ENCODE peak calls at places on chromosomes 4 and X, in four cellular contexts. K is sigmoid colon, M is HCT116, N is upper lobe of left lung. G is an unnamed sample.

GRCh38 chr4:131366724-131367123 is 1782.4 kb upstream of the PCDH10 start:
- DNase-seq in K (no peak), M (no peak), N (no peak), G (no peak)

GRCh38 chr4:17478073-17478472 is 33.8 kb downstream of the QDPR start:
- DNase-seq in K (no peak), M (no peak), N (no peak), G (no peak)

GRCh38 chr4:175443547-175443946 is 368.5 kb downstream of the GPM6A start:
- DNase-seq in K (no peak), M (no peak), N (no peak), G (no peak)

GRCh38 chr4:56512166-56512565 is 6.6 kb downstream of the ARL9 start:
- DNase-seq in K (no peak), M (no peak), N (no peak), G (no peak)

GRCh38 chrX:119145241-119145653 is 17.6 kb upstream of the KIAA1210 start:
- DNase-seq in K (no peak), M (peak), N (no peak), G (peak)

GRCh38 chr4:71380721-71381120 is 41.9 kb downstream of the SLC4A4 start:
- DNase-seq in K (no peak), M (no peak), N (no peak), G (no peak)

GRCh38 chr4:2054217-2054616 is 4.9 kb upstream of the NAT8L start:
- DNase-seq in K (no peak), M (no peak), N (no peak), G (no peak)

GRCh38 chrX:19332983-19333382 is 10.7 kb upstream of the PDHA1 start:
- DNase-seq in K (no peak), M (no peak), N (no peak), G (no peak)

GRCh38 chrX:133399411-133399810 is 15.9 kb downstream of the GPC4 start:
- DNase-seq in K (no peak), M (no peak), N (no peak), G (no peak)

DNA sequence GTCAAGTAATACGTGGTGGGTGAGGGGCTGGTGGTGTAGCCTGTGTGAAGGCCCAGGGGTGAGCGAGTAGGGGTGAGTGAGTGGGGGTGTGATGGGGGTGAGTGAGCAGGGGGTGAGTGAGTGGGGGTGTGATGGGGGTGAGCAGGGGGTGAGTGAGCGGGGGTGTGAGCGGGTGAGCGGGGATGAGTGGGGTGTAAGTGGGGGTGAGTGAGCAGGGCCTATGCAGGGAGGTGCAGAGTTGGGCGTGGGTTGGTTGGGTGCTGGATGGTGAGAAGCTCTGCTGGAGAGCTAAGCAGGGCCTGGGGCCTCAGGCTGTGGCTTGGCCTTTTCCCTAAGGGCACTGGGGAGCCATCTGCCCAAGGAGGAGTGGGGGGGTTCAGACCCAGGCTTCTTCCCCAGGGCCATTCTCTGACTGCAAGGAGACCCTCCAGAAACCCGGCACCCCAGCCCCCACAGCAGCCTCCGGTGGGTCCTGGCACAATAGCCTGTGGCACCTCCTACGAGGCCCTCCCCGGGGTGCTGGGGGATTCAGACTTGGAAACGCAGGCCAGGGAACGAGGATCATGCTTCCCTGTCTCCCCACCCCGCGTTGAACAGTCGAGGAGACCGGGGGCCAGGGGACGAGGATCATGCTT is 30.4 kb downstream of the SH3TC1 start:
- DNase-seq in K (no peak), M (no peak), N (peak), G (no peak)
- TF ChIP-seq POLR2A in K (no peak), M (no peak), N (no peak), G (no peak)

GRCh38 chrX:37847733-37848197 is 394 bp upstream of the DYNLT3 start:
- DNase-seq in K (no peak), M (no peak), N (no peak), G (no peak)
- TF ChIP-seq POLR2A in K (no peak), M (no peak), N (no peak), G (no peak)

DNA sequence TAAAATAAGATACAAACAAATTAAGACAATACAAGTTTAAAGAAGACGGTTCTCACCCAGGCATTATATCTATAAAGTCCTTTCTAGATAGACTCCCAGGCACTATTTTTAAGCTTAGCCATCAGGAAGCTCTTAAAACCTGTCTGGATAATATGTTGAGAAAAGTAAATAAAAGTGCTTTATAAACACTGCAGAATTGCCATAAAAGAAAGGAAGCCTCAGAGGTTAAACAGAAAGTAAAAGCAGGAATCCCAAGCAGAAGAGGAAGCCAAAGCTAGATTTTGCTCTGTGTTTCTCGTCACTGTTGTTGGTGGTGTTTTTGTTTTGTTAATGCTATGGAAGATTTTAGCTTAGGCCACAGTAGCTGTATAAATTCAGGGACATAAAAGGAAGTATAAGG is 1267.3 kb downstream of the PCDH19 start:
- DNase-seq in K (no peak), M (no peak), N (no peak), G (no peak)
- TF ChIP-seq POLR2A in K (no peak), M (no peak), N (no peak), G (no peak)

DNA sequence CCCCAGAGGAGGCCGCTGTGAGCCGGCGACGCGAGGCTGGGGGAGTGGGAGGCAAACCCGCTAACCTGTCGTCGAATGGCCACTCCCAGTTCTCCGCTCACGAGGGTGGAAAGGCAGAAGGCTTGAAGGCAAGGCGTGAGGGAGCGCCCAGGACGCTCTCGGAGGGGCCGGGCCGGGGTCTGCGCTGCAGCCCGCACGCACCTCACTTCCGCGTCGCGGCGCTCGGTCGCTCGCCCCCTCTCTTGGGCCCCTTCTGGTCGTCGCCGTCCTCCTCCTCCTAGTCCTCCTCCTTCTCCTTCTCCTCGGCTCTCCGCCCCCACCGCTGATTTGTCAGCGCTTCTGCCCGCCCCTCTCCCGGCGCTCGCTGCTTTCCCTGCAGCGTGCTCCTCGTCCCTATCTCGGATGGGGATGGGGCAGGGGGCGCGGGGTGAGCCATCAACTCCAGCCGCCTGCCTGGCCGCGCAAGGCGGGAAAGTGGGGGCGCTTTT is at the start of gene SNCA:
- DNase-seq in K (peak), M (no peak), N (peak), G (no peak)
- TF ChIP-seq POLR2A in K (no peak), M (no peak), N (peak), G (no peak)

GRCh38 chrX:80806557-80806956 is 3.1 kb downstream of the BRWD3 start:
- DNase-seq in K (no peak), M (no peak), N (no peak), G (no peak)

GRCh38 chrX:80807606-80808159 is 2.0 kb downstream of the BRWD3 start:
- DNase-seq in K (no peak), M (no peak), N (no peak), G (no peak)

GRCh38 chrX:80810365-80810978 is 795 bp upstream of the BRWD3 start:
- DNase-seq in K (no peak), M (no peak), N (no peak), G (no peak)

GRCh38 chrX:80808854-80809493 is 703 bp downstream of the BRWD3 start:
- DNase-seq in K (peak), M (no peak), N (no peak), G (no peak)

DNA sequence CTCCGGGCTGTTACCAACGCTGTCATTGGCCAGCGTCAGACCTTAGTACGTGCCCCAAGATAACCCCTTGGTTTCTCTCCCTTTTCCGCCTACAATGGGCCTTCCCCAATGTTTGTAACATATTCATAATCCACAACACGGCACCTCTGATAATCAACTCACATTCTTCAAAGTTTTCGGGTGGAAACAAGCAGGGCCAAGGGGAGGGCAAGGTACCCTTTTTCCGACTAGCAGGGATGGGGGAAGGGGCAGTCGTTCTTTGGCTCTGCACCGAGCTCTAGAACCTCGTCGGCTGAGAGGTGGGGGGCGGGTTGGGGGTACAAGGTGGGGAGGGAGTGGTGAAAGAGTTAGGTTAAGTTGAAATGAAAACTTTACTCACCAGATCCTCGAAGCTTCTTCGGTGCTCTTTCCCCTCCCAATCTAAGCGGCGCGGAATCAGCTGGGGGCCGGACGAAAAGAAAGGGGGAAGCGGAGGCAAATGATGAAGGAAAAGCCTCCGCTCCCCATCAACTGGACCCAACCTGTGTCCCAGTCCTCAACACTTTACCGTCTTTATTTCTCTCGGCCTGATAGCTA is 1.4 kb downstream of the BRWD3 start:
- DNase-seq in K (peak), M (peak), N (no peak), G (peak)
- TF ChIP-seq POLR2A in K (no peak), M (no peak), N (no peak), G (no peak)

GRCh38 chrX:49184294-49185061 is 1.7 kb downstream of the PRICKLE3 start:
- DNase-seq in K (peak), M (peak), N (peak), G (no peak)
- TF ChIP-seq POLR2A in K (peak), M (peak), N (peak), G (no peak)

GRCh38 chrX:39953879-39954278 is 143.9 kb downstream of the BCOR start:
- DNase-seq in K (peak), M (peak), N (peak), G (peak)
- TF ChIP-seq POLR2A in K (no peak), M (no peak), N (peak), G (no peak)